ENCODE peak calls at places on chromosomes 3 and 15, in ten cellular contexts. F, X, E, N, M, K, P, J, U and G are unnamed samples.

GRCh38 chr3:131231710-131232348 is 149.7 kb upstream of the NUDT16 start:
- DNase-seq in F (no peak), E (no peak), J (peak; percentile 52), K (no peak), N (no peak), M (peak; percentile 49), U (no peak), P (no peak), X (no peak), G (no peak)

GRCh38 chr3:172582712-172583111 is 59.5 kb upstream of the TNFSF10 start:
- DNase-seq in P (no peak), N (no peak), X (no peak), J (peak; percentile 88), E (no peak), U (no peak), F (no peak), M (peak; percentile 4), K (no peak), G (no peak)

GRCh38 chr3:177110308-177111254 is 86.7 kb downstream of the TBL1XR1 start:
- DNase-seq in F (no peak), E (no peak), M (no peak), N (no peak), U (no peak), J (no peak), X (no peak), P (no peak), K (no peak), G (no peak)

GRCh38 chr3:11370961-11371360 is 98.8 kb downstream of the ATG7 start:
- DNase-seq in F (no peak), K (no peak), M (no peak), X (no peak), N (no peak), U (no peak), P (no peak), J (no peak), E (no peak), G (no peak)

GRCh38 chr15:69351333-69351732 is 52.6 kb downstream of the PAQR5 start:
- DNase-seq in E (no peak), J (no peak), K (no peak), F (no peak), N (no peak), M (no peak), U (no peak), X (no peak), P (no peak), G (no peak)

GRCh38 chr3:11452988-11453847 is 181.0 kb downstream of the ATG7 start:
- DNase-seq in F (no peak), K (no peak), M (peak; percentile 58), P (no peak), N (no peak), X (peak; percentile 77), U (peak; percentile 30), J (peak; percentile 73), E (no peak), G (peak; percentile 56)

GRCh38 chr3:151434151-151434890 is 26.5 kb downstream of the IGSF10 start:
- DNase-seq in X (peak; percentile 91), E (no peak), N (no peak), P (no peak), M (peak; percentile 92), K (no peak), J (peak; percentile 94), F (no peak), U (no peak), G (no peak)

GRCh38 chr3:98690876-98691275 is 72.3 kb upstream of the ST3GAL6 start:
- DNase-seq in J (no peak), K (no peak), E (no peak), U (no peak), N (no peak), P (no peak), F (no peak), M (peak; percentile 39), X (peak; percentile 54), G (no peak)

GRCh38 chr3:179450901-179451334 is 352 bp downstream of the GNB4 start:
- DNase-seq in F (no peak), M (no peak), E (peak; percentile 53), P (no peak), X (peak; percentile 25), K (peak; percentile 25), J (peak; percentile 42), U (peak; percentile 39), N (no peak), G (no peak)

GRCh38 chr15:23750776-23751175 is 63.7 kb upstream of the NDN start:
- DNase-seq in M (no peak), E (no peak), F (no peak), N (no peak), U (no peak), P (no peak), X (no peak), K (no peak), J (no peak), G (no peak)

GRCh38 chr3:116390318-116390717 is 55.0 kb downstream of the LSAMP start:
- DNase-seq in M (no peak), X (no peak), J (no peak), F (no peak), N (no peak), E (no peak), K (no peak), U (no peak), P (no peak), G (no peak)

GRCh38 chr15:85044251-85044853 is 62.7 kb downstream of the PDE8A start:
- DNase-seq in K (peak; percentile 75), N (peak; percentile 15), E (peak; percentile 31), U (peak; percentile 78), J (peak; percentile 85), M (peak; percentile 69), F (no peak), X (peak; percentile 78), P (no peak), G (no peak)

GRCh38 chr3:79297242-79297641 is 470.6 kb downstream of the ROBO1 start:
- DNase-seq in X (peak; percentile 90), J (peak; percentile 96), N (no peak), U (no peak), E (no peak), M (peak; percentile 78), K (no peak), F (no peak), P (no peak), G (no peak)

GRCh38 chr3:140334530-140334929 is 343.3 kb upstream of the TRIM42 start:
- DNase-seq in X (no peak), K (no peak), U (no peak), N (no peak), E (no peak), J (no peak), F (no peak), M (no peak), P (no peak), G (no peak)

GRCh38 chr15:77654975-77655374 is 22.3 kb upstream of the LINGO1 start:
- DNase-seq in U (no peak), M (peak; percentile 39), F (no peak), N (no peak), E (no peak), X (no peak), J (no peak), K (peak; percentile 66), P (no peak), G (no peak)

GRCh38 chr15:52491460-52491859 is 37.2 kb downstream of the MYO5A start:
- DNase-seq in X (no peak), N (no peak), M (peak; percentile 16), K (no peak), U (no peak), P (no peak), E (no peak), F (no peak), J (no peak), G (no peak)

GRCh38 chr3:101898062-101898461 is 48.7 kb downstream of the NFKBIZ start:
- DNase-seq in K (no peak), U (no peak), P (no peak), E (no peak), J (no peak), F (no peak), M (no peak), X (no peak), N (no peak), G (no peak)

GRCh38 chr3:64318670-64319271 is 93.5 kb upstream of the PRICKLE2 start:
- DNase-seq in F (no peak), P (no peak), M (no peak), X (no peak), K (no peak), U (no peak), J (no peak), E (no peak), N (no peak), G (no peak)

GRCh38 chr15:81098884-81099601 is 35.0 kb upstream of the CFAP161 start:
- DNase-seq in M (no peak), E (peak; percentile 23), N (no peak), P (peak; percentile 56), U (peak; percentile 75), F (peak; percentile 66), J (no peak), X (no peak), K (no peak), G (no peak)

GRCh38 chr15:37106490-37107001 is 6.2 kb upstream of the MEIS2 start:
- DNase-seq in K (no peak), F (peak; percentile 75), P (no peak), N (no peak), E (peak; percentile 55), J (peak; percentile 63), X (no peak), U (peak; percentile 63), M (no peak), G (peak; percentile 53)
- H3K27me3 ChIP-seq in K (peaks cover 61% of the 10 kb centered on the region), F (peaks cover 6% of the 10 kb centered on the region), P (peaks cover 83% of the 10 kb centered on the region), N (peaks cover 66% of the 10 kb centered on the region), E (peaks cover 30% of the 10 kb centered on the region), J (no peaks in the 10 kb centered on the region), X (peaks cover 80% of the 10 kb centered on the region), U (peaks cover 30% of the 10 kb centered on the region), M (no peaks in the 10 kb centered on the region), G (no peaks in the 10 kb centered on the region)

GRCh38 chr3:58079773-58080172 is 71.6 kb downstream of the FLNB start:
- DNase-seq in M (no peak), P (no peak), U (no peak), J (no peak), K (no peak), X (no peak), F (no peak), N (no peak), E (no peak), G (no peak)
- H3K36me3 ChIP-seq in M (peaks cover 62% of the 10 kb centered on the region), P (peaks cover 20% of the 10 kb centered on the region), U (no peaks in the 10 kb centered on the region), J (peaks cover 2% of the 10 kb centered on the region), K (no peaks in the 10 kb centered on the region), X (peaks cover 58% of the 10 kb centered on the region), F (peaks cover 10% of the 10 kb centered on the region), N (peaks cover 26% of the 10 kb centered on the region), E (peaks cover 10% of the 10 kb centered on the region), G (peaks cover 3% of the 10 kb centered on the region)

DNA sequence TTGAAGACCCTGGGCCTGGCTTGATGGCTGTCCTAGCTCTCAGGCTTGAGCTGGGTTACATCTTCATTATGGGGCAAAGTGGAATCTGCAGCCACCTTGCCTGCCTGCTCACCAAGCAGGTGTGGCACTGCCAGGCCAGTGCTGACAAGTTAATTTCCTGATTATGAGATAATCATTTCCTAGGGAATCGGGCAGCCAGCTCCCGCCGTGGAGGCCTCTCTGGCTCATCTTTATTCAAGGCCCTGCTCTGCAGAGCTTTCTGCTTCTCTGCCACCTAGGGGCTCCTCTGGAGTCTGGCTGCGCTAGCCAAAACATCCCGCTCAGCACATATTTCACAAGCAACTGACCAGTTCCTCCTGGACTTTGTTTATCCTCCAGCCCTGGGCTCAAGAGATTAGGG is 9.9 kb downstream of the LOXL1 start:
- DNase-seq in F (peak; percentile 73), N (no peak), P (peak; percentile 36), E (no peak), U (no peak), X (no peak), M (no peak), J (peak; percentile 76), K (no peak), G (peak; percentile 68)
- H3K27ac ChIP-seq in F (peak overlapping the region; percentile 40), N (no peak overlapping the region), P (no peak overlapping the region), E (no peak overlapping the region), U (no peak overlapping the region), X (no peak overlapping the region), M (peak overlapping the region; percentile 98), J (no peak overlapping the region), K (no peak overlapping the region), G (peak overlapping the region; percentile 43)

GRCh38 chr3:13872451-13872850 is 7.4 kb downstream of the WNT7A start:
- DNase-seq in F (no peak), N (no peak), K (no peak), P (no peak), J (no peak), M (no peak), X (no peak), U (no peak), E (no peak), G (no peak)
- H3K27me3 ChIP-seq in F (no peaks in the 10 kb centered on the region), N (peaks cover 8% of the 10 kb centered on the region), K (peaks cover 14% of the 10 kb centered on the region), P (peaks cover 24% of the 10 kb centered on the region), J (peaks cover 4% of the 10 kb centered on the region), M (no peaks in the 10 kb centered on the region), X (peaks cover 9% of the 10 kb centered on the region), U (peaks cover 55% of the 10 kb centered on the region), E (peaks cover 18% of the 10 kb centered on the region), G (no peaks in the 10 kb centered on the region)